ENCODE peak calls at places on chromosomes 4 and X, in ten cellular contexts. One of them, this sample, is unnamed.

GRCh38 chr4:159077702-159078495 is 25.0 kb upstream of the RAPGEF2 start:
- DNase-seq in suprapubic skin: no peak
- DNase-seq in SK-N-SH: no peak
- DNase-seq in endothelial cell of umbilical vein: no peak
- DNase-seq in transverse colon: no peak
- DNase-seq in breast epithelium: no peak
- DNase-seq in prostate gland: peak; percentile 38
- DNase-seq in Panc1: no peak
- DNase-seq in spleen: no peak
- DNase-seq in GM23338: no peak
- DNase-seq in this sample: no peak

GRCh38 chr4:178316211-178316610 is 874.0 kb upstream of the AGA start:
- DNase-seq in suprapubic skin: no peak
- DNase-seq in SK-N-SH: no peak
- DNase-seq in endothelial cell of umbilical vein: no peak
- DNase-seq in transverse colon: peak; percentile 35
- DNase-seq in breast epithelium: no peak
- DNase-seq in prostate gland: no peak
- DNase-seq in Panc1: no peak
- DNase-seq in spleen: no peak
- DNase-seq in GM23338: no peak
- DNase-seq in this sample: no peak

GRCh38 chr4:118749347-118749988 is 64.3 kb downstream of the METTL14 start:
- DNase-seq in suprapubic skin: no peak
- DNase-seq in SK-N-SH: peak; percentile 30
- DNase-seq in endothelial cell of umbilical vein: no peak
- DNase-seq in transverse colon: no peak
- DNase-seq in breast epithelium: no peak
- DNase-seq in prostate gland: peak; percentile 28
- DNase-seq in Panc1: no peak
- DNase-seq in spleen: no peak
- DNase-seq in GM23338: no peak
- DNase-seq in this sample: no peak

GRCh38 chr4:77922158-77923094 is 59.8 kb downstream of the MRPL1 start:
- DNase-seq in suprapubic skin: no peak
- DNase-seq in SK-N-SH: no peak
- DNase-seq in endothelial cell of umbilical vein: peak; percentile 57
- DNase-seq in transverse colon: no peak
- DNase-seq in breast epithelium: no peak
- DNase-seq in prostate gland: no peak
- DNase-seq in Panc1: no peak
- DNase-seq in spleen: no peak
- DNase-seq in GM23338: no peak
- DNase-seq in this sample: no peak

GRCh38 chrX:11352296-11352741 is 59.1 kb downstream of the AMELX start:
- DNase-seq in suprapubic skin: no peak
- DNase-seq in SK-N-SH: no peak
- DNase-seq in endothelial cell of umbilical vein: no peak
- DNase-seq in transverse colon: no peak
- DNase-seq in breast epithelium: no peak
- DNase-seq in prostate gland: no peak
- DNase-seq in Panc1: no peak
- DNase-seq in spleen: no peak
- DNase-seq in GM23338: no peak
- DNase-seq in this sample: no peak

GRCh38 chrX:27132851-27133250 is 330.3 kb downstream of the PPP4R3C start:
- DNase-seq in suprapubic skin: no peak
- DNase-seq in SK-N-SH: no peak
- DNase-seq in endothelial cell of umbilical vein: peak; percentile 85
- DNase-seq in transverse colon: no peak
- DNase-seq in breast epithelium: no peak
- DNase-seq in prostate gland: no peak
- DNase-seq in Panc1: no peak
- DNase-seq in spleen: no peak
- DNase-seq in GM23338: no peak
- DNase-seq in this sample: no peak

GRCh38 chr4:37865450-37865849 is 25.4 kb upstream of the TBC1D1 start:
- DNase-seq in suprapubic skin: no peak
- DNase-seq in SK-N-SH: no peak
- DNase-seq in endothelial cell of umbilical vein: no peak
- DNase-seq in transverse colon: no peak
- DNase-seq in breast epithelium: no peak
- DNase-seq in prostate gland: no peak
- DNase-seq in Panc1: no peak
- DNase-seq in spleen: no peak
- DNase-seq in GM23338: no peak
- DNase-seq in this sample: no peak

GRCh38 chr4:173835863-173836262 is 305.8 kb upstream of the HAND2 start:
- DNase-seq in suprapubic skin: no peak
- DNase-seq in SK-N-SH: peak; percentile 44
- DNase-seq in endothelial cell of umbilical vein: no peak
- DNase-seq in transverse colon: peak; percentile 7
- DNase-seq in breast epithelium: no peak
- DNase-seq in prostate gland: no peak
- DNase-seq in Panc1: no peak
- DNase-seq in spleen: no peak
- DNase-seq in GM23338: peak; percentile 42
- DNase-seq in this sample: no peak

GRCh38 chr4:53702334-53703266 is 111.3 kb upstream of the LNX1 start:
- DNase-seq in suprapubic skin: peak; percentile 88
- DNase-seq in SK-N-SH: peak; percentile 84
- DNase-seq in endothelial cell of umbilical vein: peak; percentile 71
- DNase-seq in transverse colon: peak; percentile 82
- DNase-seq in breast epithelium: peak; percentile 76
- DNase-seq in prostate gland: peak; percentile 70
- DNase-seq in Panc1: no peak
- DNase-seq in spleen: peak; percentile 88
- DNase-seq in GM23338: peak; percentile 53
- DNase-seq in this sample: peak; percentile 95

GRCh38 chr4:80195441-80196139 is 1.7 kb upstream of the PRDM8 start:
- DNase-seq in suprapubic skin: no peak
- DNase-seq in SK-N-SH: no peak
- DNase-seq in endothelial cell of umbilical vein: no peak
- DNase-seq in transverse colon: no peak
- DNase-seq in breast epithelium: no peak
- DNase-seq in prostate gland: no peak
- DNase-seq in Panc1: no peak
- DNase-seq in spleen: no peak
- DNase-seq in GM23338: no peak
- DNase-seq in this sample: no peak

GRCh38 chr4:53651142-53651720 is 59.9 kb upstream of the LNX1 start:
- DNase-seq in suprapubic skin: no peak
- DNase-seq in SK-N-SH: no peak
- DNase-seq in endothelial cell of umbilical vein: no peak
- DNase-seq in transverse colon: peak; percentile 80
- DNase-seq in breast epithelium: no peak
- DNase-seq in prostate gland: peak; percentile 37
- DNase-seq in Panc1: no peak
- DNase-seq in spleen: no peak
- DNase-seq in GM23338: no peak
- DNase-seq in this sample: no peak

GRCh38 chr4:150230556-150230955 is 152.3 kb downstream of the DCLK2 start:
- DNase-seq in suprapubic skin: no peak
- DNase-seq in SK-N-SH: no peak
- DNase-seq in endothelial cell of umbilical vein: peak; percentile 20
- DNase-seq in transverse colon: no peak
- DNase-seq in breast epithelium: no peak
- DNase-seq in prostate gland: no peak
- DNase-seq in Panc1: no peak
- DNase-seq in spleen: no peak
- DNase-seq in GM23338: no peak
- DNase-seq in this sample: no peak

GRCh38 chrX:57204306-57204705 is 67.1 kb upstream of the SPIN2A start:
- DNase-seq in suprapubic skin: no peak
- DNase-seq in SK-N-SH: no peak
- DNase-seq in endothelial cell of umbilical vein: no peak
- DNase-seq in transverse colon: no peak
- DNase-seq in breast epithelium: no peak
- DNase-seq in prostate gland: no peak
- DNase-seq in Panc1: no peak
- DNase-seq in spleen: no peak
- DNase-seq in GM23338: no peak
- DNase-seq in this sample: no peak

GRCh38 chr4:40379248-40379647 is 44.1 kb downstream of the CHRNA9 start:
- DNase-seq in suprapubic skin: no peak
- DNase-seq in SK-N-SH: no peak
- DNase-seq in endothelial cell of umbilical vein: no peak
- DNase-seq in transverse colon: no peak
- DNase-seq in breast epithelium: no peak
- DNase-seq in prostate gland: no peak
- DNase-seq in Panc1: no peak
- DNase-seq in spleen: no peak
- DNase-seq in GM23338: peak; percentile 19
- DNase-seq in this sample: no peak

GRCh38 chrX:103536071-103536470 is 16.8 kb upstream of the RAB40A start:
- DNase-seq in suprapubic skin: no peak
- DNase-seq in SK-N-SH: no peak
- DNase-seq in endothelial cell of umbilical vein: no peak
- DNase-seq in transverse colon: no peak
- DNase-seq in breast epithelium: no peak
- DNase-seq in prostate gland: no peak
- DNase-seq in Panc1: no peak
- DNase-seq in spleen: no peak
- DNase-seq in GM23338: no peak
- DNase-seq in this sample: no peak

GRCh38 chrX:136802515-136802914 is 21.8 kb upstream of the ARHGEF6 start:
- DNase-seq in suprapubic skin: no peak
- DNase-seq in SK-N-SH: no peak
- DNase-seq in endothelial cell of umbilical vein: no peak
- DNase-seq in transverse colon: no peak
- DNase-seq in breast epithelium: no peak
- DNase-seq in prostate gland: no peak
- DNase-seq in Panc1: no peak
- DNase-seq in spleen: no peak
- DNase-seq in GM23338: no peak
- DNase-seq in this sample: no peak

GRCh38 chrX:155662297-155662696 is 49.5 kb upstream of the TMLHE start:
- DNase-seq in suprapubic skin: no peak
- DNase-seq in SK-N-SH: no peak
- DNase-seq in endothelial cell of umbilical vein: no peak
- DNase-seq in transverse colon: no peak
- DNase-seq in breast epithelium: no peak
- DNase-seq in prostate gland: peak; percentile 3
- DNase-seq in Panc1: no peak
- DNase-seq in spleen: no peak
- DNase-seq in GM23338: peak; percentile 35
- DNase-seq in this sample: no peak

GRCh38 chrX:154136627-154137161 is 7.3 kb upstream of the OPN1LW start:
- DNase-seq in suprapubic skin: peak; percentile 79
- DNase-seq in SK-N-SH: peak; percentile 89
- DNase-seq in endothelial cell of umbilical vein: peak; percentile 54
- DNase-seq in transverse colon: peak; percentile 74
- DNase-seq in breast epithelium: peak; percentile 53
- DNase-seq in prostate gland: peak; percentile 44
- DNase-seq in Panc1: peak; percentile 5
- DNase-seq in spleen: peak; percentile 91
- DNase-seq in GM23338: peak; percentile 81
- DNase-seq in this sample: no peak

GRCh38 chr4:91092398-91092955 is 965.3 kb downstream of the CCSER1 start:
- DNase-seq in suprapubic skin: no peak
- DNase-seq in SK-N-SH: no peak
- DNase-seq in endothelial cell of umbilical vein: no peak
- DNase-seq in transverse colon: no peak
- DNase-seq in breast epithelium: no peak
- DNase-seq in prostate gland: peak; percentile 27
- DNase-seq in Panc1: no peak
- DNase-seq in spleen: no peak
- DNase-seq in GM23338: no peak
- DNase-seq in this sample: no peak
- TF ChIP-seq CTCF in suprapubic skin: no peak
- TF ChIP-seq CTCF in SK-N-SH: no peak
- TF ChIP-seq CTCF in endothelial cell of umbilical vein: no peak
- TF ChIP-seq CTCF in transverse colon: no peak
- TF ChIP-seq CTCF in breast epithelium: no peak
- TF ChIP-seq CTCF in prostate gland: no peak
- TF ChIP-seq CTCF in Panc1: no peak
- TF ChIP-seq CTCF in spleen: no peak
- TF ChIP-seq CTCF in GM23338: peak; percentile 50
- TF ChIP-seq CTCF in this sample: no peak

DNA sequence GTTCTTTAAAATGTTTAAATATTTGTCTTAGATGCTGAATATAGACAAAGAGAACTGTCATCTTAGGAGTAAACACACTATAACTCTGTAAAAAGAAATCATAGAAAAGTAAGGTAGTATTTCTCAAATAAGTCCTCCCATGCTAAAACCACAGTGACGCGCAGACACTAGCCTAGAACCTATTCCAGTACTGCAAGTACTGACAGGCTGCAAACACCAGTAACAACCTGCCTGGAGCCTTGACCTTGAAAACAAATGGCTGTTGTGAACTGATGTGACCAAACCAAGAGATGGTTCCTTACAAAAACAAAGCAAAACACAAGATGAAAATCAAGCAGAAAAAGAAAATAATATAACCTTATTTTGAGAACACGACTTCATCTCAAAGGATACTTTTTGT is 8.5 kb downstream of the TIFA start:
- DNase-seq in suprapubic skin: no peak
- DNase-seq in SK-N-SH: no peak
- DNase-seq in endothelial cell of umbilical vein: no peak
- DNase-seq in transverse colon: no peak
- DNase-seq in breast epithelium: no peak
- DNase-seq in prostate gland: peak; percentile 58
- DNase-seq in Panc1: no peak
- DNase-seq in spleen: no peak
- DNase-seq in GM23338: no peak
- DNase-seq in this sample: no peak
- H3K4me1 ChIP-seq in suprapubic skin: peaks cover 25% of the 10 kb centered on the region
- H3K4me1 ChIP-seq in SK-N-SH: peaks cover 5% of the 10 kb centered on the region
- H3K4me1 ChIP-seq in endothelial cell of umbilical vein: peaks cover 4% of the 10 kb centered on the region
- H3K4me1 ChIP-seq in transverse colon: no peaks in the 10 kb centered on the region
- H3K4me1 ChIP-seq in breast epithelium: peaks cover 10% of the 10 kb centered on the region
- H3K4me1 ChIP-seq in prostate gland: no peaks in the 10 kb centered on the region
- H3K4me1 ChIP-seq in Panc1: no peaks in the 10 kb centered on the region
- H3K4me1 ChIP-seq in spleen: peaks cover 66% of the 10 kb centered on the region
- H3K4me1 ChIP-seq in GM23338: no peaks in the 10 kb centered on the region
- H3K4me1 ChIP-seq in this sample: peaks cover 10% of the 10 kb centered on the region

GRCh38 chrX:110706446-110706845 is 89.2 kb downstream of the CHRDL1 start:
- DNase-seq in suprapubic skin: no peak
- DNase-seq in SK-N-SH: no peak
- DNase-seq in endothelial cell of umbilical vein: no peak
- DNase-seq in transverse colon: no peak
- DNase-seq in breast epithelium: no peak
- DNase-seq in prostate gland: no peak
- DNase-seq in Panc1: no peak
- DNase-seq in spleen: no peak
- DNase-seq in GM23338: no peak
- DNase-seq in this sample: no peak
- TF ChIP-seq POLR2AphosphoS5 in suprapubic skin: no peak
- TF ChIP-seq POLR2AphosphoS5 in SK-N-SH: no peak
- TF ChIP-seq POLR2AphosphoS5 in endothelial cell of umbilical vein: no peak
- TF ChIP-seq POLR2AphosphoS5 in transverse colon: no peak
- TF ChIP-seq POLR2AphosphoS5 in breast epithelium: no peak
- TF ChIP-seq POLR2AphosphoS5 in prostate gland: no peak
- TF ChIP-seq POLR2AphosphoS5 in Panc1: no peak
- TF ChIP-seq POLR2AphosphoS5 in spleen: no peak
- TF ChIP-seq POLR2AphosphoS5 in GM23338: no peak
- TF ChIP-seq POLR2AphosphoS5 in this sample: no peak

DNA sequence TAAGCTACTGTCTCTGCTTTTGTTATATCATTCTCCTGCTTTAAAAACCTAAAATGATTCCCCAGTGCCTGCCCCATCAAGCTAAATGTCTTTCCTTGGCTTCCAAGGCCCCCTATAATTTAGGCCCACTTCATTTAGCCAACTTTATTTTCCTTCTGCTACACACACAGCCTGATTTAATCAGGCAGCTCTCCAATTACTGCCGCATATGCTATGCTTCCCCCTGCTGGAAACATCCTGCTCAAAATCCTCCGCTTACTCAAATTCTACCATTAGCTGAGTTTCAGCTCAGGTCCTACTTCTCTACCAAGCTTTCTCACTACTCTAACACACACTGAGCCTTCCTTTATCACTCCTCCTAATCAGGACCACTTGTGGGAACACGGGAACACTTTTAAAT is 17.0 kb downstream of the LAMP2 start:
- DNase-seq in suprapubic skin: no peak
- DNase-seq in SK-N-SH: peak; percentile 50
- DNase-seq in endothelial cell of umbilical vein: peak; percentile 17
- DNase-seq in transverse colon: no peak
- DNase-seq in breast epithelium: no peak
- DNase-seq in prostate gland: peak; percentile 6
- DNase-seq in Panc1: no peak
- DNase-seq in spleen: no peak
- DNase-seq in GM23338: peak; percentile 46
- DNase-seq in this sample: no peak
- TF ChIP-seq CTCF in suprapubic skin: no peak
- TF ChIP-seq CTCF in SK-N-SH: peak; percentile 69
- TF ChIP-seq CTCF in endothelial cell of umbilical vein: peak; percentile 15
- TF ChIP-seq CTCF in transverse colon: no peak
- TF ChIP-seq CTCF in breast epithelium: no peak
- TF ChIP-seq CTCF in prostate gland: peak; percentile 38
- TF ChIP-seq CTCF in Panc1: peak; percentile 68
- TF ChIP-seq CTCF in spleen: no peak
- TF ChIP-seq CTCF in GM23338: peak; percentile 57
- TF ChIP-seq CTCF in this sample: peak; percentile 25

This sample was measured in esophagus muscularis mucosa.